ENCODE peak calls at places on chromosomes 3 and 15, in four cellular contexts. F is HL-60, C is K562, B is GM12878. W is an unnamed sample.

GRCh38 chr3:170848294-170848917 is 21.6 kb downstream of the RPL22L1 start:
- DNase-seq in F (no peak), C (no peak), B (no peak), W (no peak)

GRCh38 chr15:39508536-39508935 is 72.3 kb upstream of the THBS1 start:
- DNase-seq in F (no peak), C (no peak), B (no peak), W (no peak)

GRCh38 chr3:5071061-5071460 is 51.0 kb upstream of the ARL8B start:
- DNase-seq in F (no peak), C (no peak), B (no peak), W (no peak)

GRCh38 chr3:10192953-10193691 is 28.4 kb downstream of the IRAK2 start:
- DNase-seq in F (no peak), C (peak), B (peak), W (no peak)

GRCh38 chr3:165125836-165126235 is 47.5 kb upstream of the SI start:
- DNase-seq in F (no peak), C (no peak), B (no peak), W (no peak)

GRCh38 chr15:47718474-47719440 is 1.5 kb downstream of the SEMA6D start:
- DNase-seq in F (no peak), C (no peak), B (no peak), W (no peak)

GRCh38 chr15:55546718-55547117 is 38.7 kb upstream of the DNAAF4 start:
- DNase-seq in F (no peak), C (no peak), B (no peak), W (no peak)

GRCh38 chr3:130242850-130243569 is 102.5 kb upstream of the COL6A5 start:
- DNase-seq in F (no peak), C (peak), B (no peak), W (no peak)

GRCh38 chr3:13352621-13353131 is 67.4 kb downstream of the NUP210 start:
- DNase-seq in F (peak), C (peak), B (no peak), W (no peak)

GRCh38 chr3:72995337-72995736 is 1.3 kb upstream of the PPP4R2 start:
- DNase-seq in F (no peak), C (no peak), B (no peak), W (no peak)

GRCh38 chr3:16300881-16301359 is 35.9 kb downstream of the OXNAD1 start:
- DNase-seq in F (no peak), C (no peak), B (peak), W (no peak)
- TF ChIP-seq SPI1 in F (no peak), C (no peak), B (peak), W (peak)

GRCh38 chr3:177824841-177825240 is 627.6 kb upstream of the TBL1XR1 start:
- DNase-seq in F (no peak), C (no peak), B (no peak), W (no peak)
- TF ChIP-seq SPI1 in F (no peak), C (no peak), B (no peak), W (no peak)

GRCh38 chr15:101496198-101496986 is 6.9 kb upstream of the PCSK6 start:
- DNase-seq in F (no peak), C (peak), B (no peak), W (no peak)
- TF ChIP-seq SPI1 in F (peak), C (peak), B (no peak), W (no peak)

DNA sequence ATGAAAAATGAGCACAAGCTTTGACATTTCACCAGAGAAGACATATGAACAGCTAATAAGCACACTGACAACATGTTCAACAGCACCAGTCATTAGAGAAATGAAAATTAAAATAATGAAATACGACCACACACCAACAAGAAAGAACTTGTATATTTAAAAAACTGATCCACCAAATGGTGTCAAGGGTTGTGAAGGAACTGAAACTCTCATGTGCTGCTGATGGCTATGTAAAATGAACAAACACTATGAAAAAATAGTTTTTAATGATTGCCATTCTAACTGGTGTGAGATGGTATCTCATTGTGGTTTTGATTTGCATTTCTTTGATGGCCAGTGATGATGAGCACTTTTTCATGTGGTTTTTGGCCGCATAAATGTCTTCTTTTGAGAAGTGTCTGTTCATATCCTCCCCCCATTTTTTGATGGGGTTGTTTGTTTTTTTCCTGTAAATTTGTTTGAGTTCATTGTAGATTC is 193.8 kb downstream of the SCAPER start:
- DNase-seq in F (no peak), C (no peak), B (peak), W (no peak)
- TF ChIP-seq SPI1 in F (no peak), C (no peak), B (peak), W (peak)

GRCh38 chr3:126343675-126344074 is 13.5 kb downstream of the KLF15 start:
- DNase-seq in F (no peak), C (no peak), B (no peak), W (no peak)
- TF ChIP-seq SPI1 in F (no peak), C (no peak), B (no peak), W (no peak)

DNA sequence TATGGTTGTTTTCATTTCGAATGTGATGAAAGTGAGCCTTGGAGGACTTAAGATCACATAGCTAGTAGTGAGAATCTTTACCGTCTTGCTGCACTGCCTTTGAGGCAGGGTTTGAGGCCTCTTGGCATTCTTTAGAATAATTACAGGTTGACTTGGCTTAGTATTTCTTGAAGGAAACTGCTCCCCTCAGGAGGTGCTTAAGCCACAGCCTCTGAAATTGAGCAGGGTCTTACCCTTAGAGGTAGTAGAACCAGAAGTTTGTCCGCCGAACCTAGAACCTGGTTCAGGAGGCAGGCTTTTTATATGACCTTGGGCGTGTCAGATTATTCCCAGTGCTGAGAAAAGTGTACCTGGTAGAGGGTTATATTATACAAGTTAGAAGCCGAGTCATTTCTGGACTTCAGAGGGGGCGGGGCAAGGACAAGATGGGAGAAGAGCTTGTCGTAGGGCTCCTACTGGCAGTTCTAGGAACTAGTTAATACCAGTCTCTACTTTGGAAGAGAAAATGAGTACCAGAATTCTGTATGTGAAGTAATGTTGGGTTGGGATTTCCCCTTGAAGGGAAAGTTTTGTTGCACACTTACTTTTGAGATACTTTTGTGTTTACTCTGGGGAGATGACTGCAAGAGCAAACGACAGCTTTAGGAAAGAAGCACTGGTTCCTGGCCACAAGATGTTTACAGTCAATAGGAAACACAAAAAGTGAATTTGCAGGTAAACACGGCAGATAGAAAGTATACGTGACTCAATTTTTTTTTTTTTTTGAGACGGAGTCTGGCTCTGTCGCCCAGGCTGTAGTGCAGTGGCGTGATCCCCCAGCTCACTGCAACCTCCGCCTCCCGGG is 1.3 kb downstream of the TFG start:
- DNase-seq in F (no peak), C (peak), B (peak), W (peak)
- TF ChIP-seq SPI1 in F (no peak), C (no peak), B (no peak), W (no peak)

GRCh38 chr3:116579843-116580242 is 129.7 kb upstream of the TUSC7 start:
- DNase-seq in F (no peak), C (peak), B (no peak), W (no peak)
- TF ChIP-seq SPI1 in F (no peak), C (no peak), B (no peak), W (no peak)

W was measured in GM12891.